ENCODE peak calls at places on chromosomes 13 and 19, in five cellular contexts. M, F, A, V and N are unnamed samples.

GRCh38 chr19:918481-919156 is 1.5 kb downstream of the KISS1R start:
- DNase-seq in M (no peak), A (no peak), F (no peak), V (no peak), N (no peak)

GRCh38 chr13:101706651-101707050 is 254.2 kb downstream of the ITGBL1 start:
- DNase-seq in F (no peak), M (peak), V (no peak), A (no peak), N (no peak)

GRCh38 chr19:54523403-54523802 is 20.8 kb downstream of the LAIR2 start:
- DNase-seq in A (no peak), M (peak), V (peak), F (no peak), N (no peak)

GRCh38 chr19:55082023-55082851 is 6.6 kb downstream of the EPS8L1 start:
- DNase-seq in M (peak), A (no peak), F (no peak), V (no peak), N (no peak)

GRCh38 chr13:106033634-106034033 is 501.8 kb downstream of the EFNB2 start:
- DNase-seq in M (peak), V (peak), A (no peak), F (no peak), N (no peak)

GRCh38 chr13:20151612-20152011 is 9.2 kb downstream of the GJA3 start:
- DNase-seq in M (no peak), F (no peak), V (no peak), A (no peak), N (no peak)

GRCh38 chr19:19381007-19381926 is 24.2 kb upstream of the GATAD2A start:
- DNase-seq in F (no peak), A (no peak), M (no peak), V (no peak), N (no peak)

GRCh38 chr19:12773571-12773970 is 1.8 kb downstream of the HOOK2 start:
- DNase-seq in A (no peak), F (no peak), V (no peak), M (peak), N (no peak)

GRCh38 chr19:56333506-56333905 is 18.9 kb upstream of the ZSCAN5A start:
- DNase-seq in V (peak), F (no peak), A (peak), M (peak), N (peak)

GRCh38 chr13:84399320-84400085 is 517.2 kb upstream of the SLITRK1 start:
- DNase-seq in M (no peak), V (no peak), A (no peak), F (no peak), N (no peak)

GRCh38 chr19:23884363-23884762 is 30.3 kb upstream of the ZNF726 start:
- DNase-seq in F (no peak), V (no peak), A (no peak), M (no peak), N (no peak)

GRCh38 chr19:36139120-36139472 is 770 bp upstream of the CAPNS1 start:
- DNase-seq in F (no peak), A (no peak), M (no peak), V (no peak), N (no peak)

GRCh38 chr13:107025991-107026390 is 458.1 kb upstream of the ARGLU1 start:
- DNase-seq in F (peak), A (no peak), M (no peak), V (no peak), N (no peak)

GRCh38 chr19:14871619-14872230 is 14.2 kb downstream of the OR7A17 start:
- DNase-seq in F (no peak), A (no peak), V (peak), M (peak), N (no peak)

GRCh38 chr19:50705422-50706019 is 14.1 kb downstream of the SHANK1 start:
- DNase-seq in V (peak), F (no peak), M (peak), A (no peak), N (peak)